ENCODE peak calls at places on chromosomes 6 and 20, in eight cellular contexts. One of them, this sample, is unnamed.

GRCh38 chr20:50844430-50845100 is 49.7 kb downstream of the BCAS4 start:
- DNase-seq in A549: peak; percentile 18
- DNase-seq in K562: peak; percentile 37
- DNase-seq in GM12878: peak; percentile 83
- DNase-seq in IMR-90: peak; percentile 87
- DNase-seq in H1: no peak
- DNase-seq in SK-N-SH: no peak
- DNase-seq in HepG2: peak; percentile 25
- DNase-seq in this sample: no peak

GRCh38 chr20:12090920-12091319 is 173.2 kb downstream of the BTBD3 start:
- DNase-seq in GM12878: no peak
- DNase-seq in H1: no peak
- DNase-seq in SK-N-SH: no peak
- DNase-seq in IMR-90: no peak
- DNase-seq in A549: no peak
- DNase-seq in K562: no peak
- DNase-seq in HepG2: no peak
- DNase-seq in this sample: no peak

GRCh38 chr20:46512943-46513844 is at the start of gene ZNF334:
- DNase-seq in A549: no peak
- DNase-seq in SK-N-SH: peak; percentile 94
- DNase-seq in K562: peak; percentile 31
- DNase-seq in GM12878: no peak
- DNase-seq in H1: peak; percentile 91
- DNase-seq in HepG2: peak; percentile 69
- DNase-seq in IMR-90: peak; percentile 8
- DNase-seq in this sample: peak; percentile 88

GRCh38 chr20:38321959-38322598 is 18.1 kb downstream of the BPI start:
- DNase-seq in H1: no peak
- DNase-seq in HepG2: peak; percentile 57
- DNase-seq in A549: peak; percentile 55
- DNase-seq in GM12878: no peak
- DNase-seq in K562: peak; percentile 64
- DNase-seq in IMR-90: peak; percentile 73
- DNase-seq in SK-N-SH: peak; percentile 73
- DNase-seq in this sample: peak; percentile 35

GRCh38 chr6:20366082-20366834 is 35.4 kb upstream of the E2F3 start:
- DNase-seq in HepG2: no peak
- DNase-seq in H1: no peak
- DNase-seq in K562: no peak
- DNase-seq in GM12878: no peak
- DNase-seq in IMR-90: no peak
- DNase-seq in SK-N-SH: no peak
- DNase-seq in A549: no peak
- DNase-seq in this sample: no peak

GRCh38 chr6:29678114-29678513 is 2.8 kb downstream of the ZFP57 start:
- DNase-seq in K562: no peak
- DNase-seq in SK-N-SH: no peak
- DNase-seq in H1: no peak
- DNase-seq in GM12878: no peak
- DNase-seq in A549: no peak
- DNase-seq in HepG2: no peak
- DNase-seq in IMR-90: no peak
- DNase-seq in this sample: no peak

GRCh38 chr6:138540468-138540867 is 41.2 kb upstream of the NHSL1 start:
- DNase-seq in A549: no peak
- DNase-seq in HepG2: no peak
- DNase-seq in GM12878: no peak
- DNase-seq in SK-N-SH: no peak
- DNase-seq in K562: no peak
- DNase-seq in H1: no peak
- DNase-seq in IMR-90: peak; percentile 97
- DNase-seq in this sample: no peak

GRCh38 chr6:170230520-170231390 is 60.1 kb downstream of the DLL1 start:
- DNase-seq in GM12878: no peak
- DNase-seq in SK-N-SH: no peak
- DNase-seq in H1: no peak
- DNase-seq in K562: no peak
- DNase-seq in IMR-90: no peak
- DNase-seq in HepG2: no peak
- DNase-seq in A549: no peak
- DNase-seq in this sample: no peak

GRCh38 chr20:24799971-24800580 is 149.0 kb upstream of the CST7 start:
- DNase-seq in GM12878: no peak
- DNase-seq in SK-N-SH: no peak
- DNase-seq in K562: no peak
- DNase-seq in H1: no peak
- DNase-seq in HepG2: no peak
- DNase-seq in A549: no peak
- DNase-seq in IMR-90: no peak
- DNase-seq in this sample: no peak
- TF ChIP-seq USF2 in GM12878: no peak
- TF ChIP-seq USF2 in SK-N-SH: no peak
- TF ChIP-seq USF2 in K562: no peak
- TF ChIP-seq USF2 in H1: no peak
- TF ChIP-seq USF2 in HepG2: no peak
- TF ChIP-seq USF2 in A549: no peak
- TF ChIP-seq USF2 in IMR-90: no peak
- TF ChIP-seq USF2 in this sample: no peak

GRCh38 chr6:33634203-33634727 is 13.1 kb downstream of the ITPR3 start:
- DNase-seq in K562: no peak
- DNase-seq in HepG2: peak; percentile 80
- DNase-seq in IMR-90: no peak
- DNase-seq in A549: peak; percentile 18
- DNase-seq in H1: no peak
- DNase-seq in GM12878: no peak
- DNase-seq in SK-N-SH: peak; percentile 78
- DNase-seq in this sample: peak; percentile 32

GRCh38 chr6:33633084-33633461 is 12.0 kb downstream of the ITPR3 start:
- DNase-seq in A549: no peak
- DNase-seq in IMR-90: no peak
- DNase-seq in K562: no peak
- DNase-seq in SK-N-SH: no peak
- DNase-seq in GM12878: no peak
- DNase-seq in H1: no peak
- DNase-seq in HepG2: no peak
- DNase-seq in this sample: no peak

GRCh38 chr6:33632603-33633039 is 11.5 kb downstream of the ITPR3 start:
- DNase-seq in GM12878: no peak
- DNase-seq in K562: peak; percentile 76
- DNase-seq in A549: peak; percentile 58
- DNase-seq in H1: peak; percentile 96
- DNase-seq in HepG2: peak; percentile 75
- DNase-seq in SK-N-SH: peak; percentile 80
- DNase-seq in IMR-90: no peak
- DNase-seq in this sample: peak; percentile 95

GRCh38 chr6:33634986-33635385 is 13.9 kb downstream of the ITPR3 start:
- DNase-seq in IMR-90: no peak
- DNase-seq in HepG2: no peak
- DNase-seq in GM12878: no peak
- DNase-seq in A549: no peak
- DNase-seq in H1: no peak
- DNase-seq in K562: no peak
- DNase-seq in SK-N-SH: no peak
- DNase-seq in this sample: no peak

GRCh38 chr6:33633462-33634158 is 12.5 kb downstream of the ITPR3 start:
- DNase-seq in GM12878: no peak
- DNase-seq in HepG2: no peak
- DNase-seq in A549: peak; percentile 35
- DNase-seq in K562: peak; percentile 95
- DNase-seq in H1: peak; percentile 80
- DNase-seq in IMR-90: peak; percentile 27
- DNase-seq in SK-N-SH: peak; percentile 90
- DNase-seq in this sample: peak; percentile 58
- TF ChIP-seq USF2 in GM12878: no peak
- TF ChIP-seq USF2 in HepG2: no peak
- TF ChIP-seq USF2 in A549: no peak
- TF ChIP-seq USF2 in K562: no peak
- TF ChIP-seq USF2 in H1: no peak
- TF ChIP-seq USF2 in IMR-90: peak; percentile 27
- TF ChIP-seq USF2 in SK-N-SH: no peak
- TF ChIP-seq USF2 in this sample: no peak

GRCh38 chr20:4602297-4602631 is 119.4 kb upstream of the PRND start:
- DNase-seq in A549: no peak
- DNase-seq in IMR-90: peak; percentile 58
- DNase-seq in H1: no peak
- DNase-seq in K562: no peak
- DNase-seq in SK-N-SH: no peak
- DNase-seq in HepG2: no peak
- DNase-seq in GM12878: no peak
- DNase-seq in this sample: no peak

GRCh38 chr20:4605166-4605565 is 116.5 kb upstream of the PRND start:
- DNase-seq in A549: no peak
- DNase-seq in K562: no peak
- DNase-seq in GM12878: no peak
- DNase-seq in H1: no peak
- DNase-seq in HepG2: no peak
- DNase-seq in SK-N-SH: no peak
- DNase-seq in IMR-90: no peak
- DNase-seq in this sample: no peak

GRCh38 chr20:4603724-4604123 is 118.0 kb upstream of the PRND start:
- DNase-seq in SK-N-SH: no peak
- DNase-seq in GM12878: no peak
- DNase-seq in IMR-90: peak; percentile 90
- DNase-seq in A549: no peak
- DNase-seq in K562: no peak
- DNase-seq in H1: no peak
- DNase-seq in HepG2: no peak
- DNase-seq in this sample: no peak

GRCh38 chr20:4604580-4604979 is 117.1 kb upstream of the PRND start:
- DNase-seq in K562: no peak
- DNase-seq in IMR-90: no peak
- DNase-seq in A549: no peak
- DNase-seq in SK-N-SH: no peak
- DNase-seq in H1: no peak
- DNase-seq in HepG2: no peak
- DNase-seq in GM12878: no peak
- DNase-seq in this sample: no peak

DNA sequence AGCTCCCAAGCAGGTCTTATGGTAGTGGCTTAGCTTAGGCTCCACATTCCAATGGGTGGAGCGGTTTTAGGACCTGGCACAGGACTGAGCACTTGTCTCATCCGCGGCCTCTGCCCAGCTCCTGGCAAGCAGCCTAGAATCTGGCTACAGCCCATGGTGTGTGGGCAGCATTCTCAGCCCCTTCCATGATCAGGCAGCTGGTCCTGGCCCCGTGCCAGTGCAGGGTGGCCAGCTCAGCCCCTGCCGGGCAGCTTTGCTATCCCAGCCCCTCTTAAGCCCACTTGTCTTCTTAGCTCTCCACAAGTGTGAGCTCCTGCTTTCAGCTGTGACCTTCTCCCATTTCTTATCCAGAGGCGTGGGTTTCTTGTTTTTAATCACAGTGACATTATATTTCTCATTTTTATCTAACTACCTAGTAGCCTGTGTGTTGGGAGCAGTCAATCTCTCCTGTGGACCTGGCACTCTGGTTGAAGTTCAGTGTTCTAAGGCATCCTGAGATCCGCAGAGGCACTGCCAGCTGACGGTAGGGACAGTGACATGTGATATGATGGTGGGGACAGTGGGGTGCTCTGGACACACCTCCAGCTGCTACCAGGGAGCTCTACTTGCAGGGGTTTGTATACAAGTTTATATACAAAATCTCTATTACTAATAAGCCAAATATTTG is 119.9 kb upstream of the PRND start:
- DNase-seq in SK-N-SH: peak; percentile 44
- DNase-seq in K562: no peak
- DNase-seq in HepG2: no peak
- DNase-seq in H1: no peak
- DNase-seq in IMR-90: no peak
- DNase-seq in A549: no peak
- DNase-seq in GM12878: no peak
- DNase-seq in this sample: no peak
- TF ChIP-seq USF2 in SK-N-SH: no peak
- TF ChIP-seq USF2 in K562: no peak
- TF ChIP-seq USF2 in HepG2: no peak
- TF ChIP-seq USF2 in H1: no peak
- TF ChIP-seq USF2 in IMR-90: no peak
- TF ChIP-seq USF2 in A549: no peak
- TF ChIP-seq USF2 in GM12878: no peak
- TF ChIP-seq USF2 in this sample: no peak

DNA sequence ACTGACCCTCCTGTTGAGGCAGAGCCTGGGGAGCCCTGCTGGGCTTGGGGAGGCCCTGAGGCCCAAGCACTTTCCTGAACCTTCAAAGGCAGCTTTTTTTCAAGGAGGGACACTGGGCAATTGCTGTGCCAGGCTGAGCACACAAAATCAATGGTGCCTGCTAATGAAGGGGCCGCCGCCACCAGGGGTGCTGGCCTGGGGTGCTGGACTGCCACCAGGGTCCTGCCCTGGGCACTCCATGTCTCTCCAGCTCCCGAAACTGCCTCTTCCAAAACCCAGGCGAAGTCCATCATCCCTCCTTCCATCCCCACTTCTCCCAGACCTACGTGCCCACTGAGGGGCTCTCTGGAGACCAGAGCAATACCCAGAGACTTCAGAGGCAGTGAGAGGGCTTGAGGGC is 145.6 kb downstream of the GRM4 start:
- DNase-seq in A549: no peak
- DNase-seq in GM12878: no peak
- DNase-seq in H1: no peak
- DNase-seq in K562: no peak
- DNase-seq in HepG2: no peak
- DNase-seq in SK-N-SH: no peak
- DNase-seq in IMR-90: no peak
- DNase-seq in this sample: no peak
- TF ChIP-seq USF2 in A549: no peak
- TF ChIP-seq USF2 in GM12878: no peak
- TF ChIP-seq USF2 in H1: no peak
- TF ChIP-seq USF2 in K562: no peak
- TF ChIP-seq USF2 in HepG2: no peak
- TF ChIP-seq USF2 in SK-N-SH: no peak
- TF ChIP-seq USF2 in IMR-90: no peak
- TF ChIP-seq USF2 in this sample: no peak

DNA sequence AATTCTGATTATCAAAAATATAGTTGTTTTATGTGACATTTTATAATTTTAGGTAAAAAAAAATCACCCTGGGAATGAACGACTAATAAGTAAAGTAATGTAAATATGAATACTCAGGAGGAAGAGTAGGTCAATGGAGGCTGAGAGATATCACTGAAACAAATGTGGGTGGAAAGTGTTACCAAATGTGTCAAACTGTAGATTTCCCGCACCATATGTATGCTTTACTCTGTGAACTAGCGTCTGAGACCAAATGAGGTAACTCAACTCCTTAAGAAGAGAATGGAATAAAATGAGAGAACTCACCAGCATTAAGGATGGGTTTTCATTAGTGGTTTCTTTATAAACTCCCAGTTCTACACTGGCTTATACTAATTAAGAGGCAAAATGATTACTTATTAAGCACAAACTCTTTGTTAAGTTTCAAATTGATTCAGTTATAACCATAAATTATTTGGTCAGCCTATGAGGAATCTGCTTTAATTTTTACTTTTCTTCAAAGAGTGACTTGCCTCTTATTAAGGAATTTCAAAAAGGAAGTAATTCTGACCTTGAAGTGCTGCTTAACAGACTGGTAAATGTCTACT is 784.7 kb upstream of the GJE1 start:
- DNase-seq in H1: no peak
- DNase-seq in SK-N-SH: no peak
- DNase-seq in K562: no peak
- DNase-seq in IMR-90: no peak
- DNase-seq in GM12878: no peak
- DNase-seq in HepG2: no peak
- DNase-seq in A549: no peak
- DNase-seq in this sample: no peak
- TF ChIP-seq USF2 in H1: no peak
- TF ChIP-seq USF2 in SK-N-SH: no peak
- TF ChIP-seq USF2 in K562: no peak
- TF ChIP-seq USF2 in IMR-90: no peak
- TF ChIP-seq USF2 in GM12878: no peak
- TF ChIP-seq USF2 in HepG2: no peak
- TF ChIP-seq USF2 in A549: no peak
- TF ChIP-seq USF2 in this sample: no peak